ENCODE peak calls at places on chromosomes 3 and 15, in six cellular contexts. E is naive thymus-derived CD4-positive, alpha-beta T cell; Z is OCI-LY7; F is adipocyte; B is mammary epithelial cell; N is sigmoid colon. U is an unnamed sample. For H3K4me1, the result is how much of the 10 kb centered on the place peaks cover.

GRCh38 chr15:27851811-27852210 is 247.3 kb downstream of the OCA2 start:
- DNase-seq in N (no peak), Z (no peak), E (no peak), F (no peak), B (no peak), U (no peak)

GRCh38 chr15:47781527-47781926 is 64.2 kb downstream of the SEMA6D start:
- DNase-seq in B (no peak), E (no peak), Z (no peak), N (no peak), F (no peak), U (no peak)

GRCh38 chr15:78003539-78004008 is 73.9 kb downstream of the TBC1D2B start:
- DNase-seq in N (peak), Z (no peak), B (no peak), E (no peak), F (no peak), U (no peak)

GRCh38 chr3:13866406-13866965 is 13.4 kb downstream of the WNT7A start:
- DNase-seq in Z (no peak), F (no peak), B (no peak), N (no peak), E (peak), U (no peak)

GRCh38 chr3:4320453-4320852 is 17.3 kb downstream of the SETMAR start:
- DNase-seq in N (no peak), F (no peak), E (no peak), B (no peak), Z (no peak), U (no peak)

GRCh38 chr3:15345051-15345607 is 12.7 kb upstream of the SH3BP5 start:
- DNase-seq in N (no peak), F (no peak), E (no peak), B (no peak), Z (peak), U (no peak)

GRCh38 chr3:69784854-69785523 is 45.7 kb downstream of the MITF start:
- DNase-seq in Z (no peak), E (no peak), N (peak), B (peak), F (peak), U (peak)

GRCh38 chr15:78949461-78949860 is 4.6 kb upstream of the CTSH start:
- DNase-seq in Z (no peak), N (no peak), F (no peak), E (no peak), B (peak), U (no peak)

GRCh38 chr3:52234516-52235447 is 4.2 kb downstream of the TWF2 start:
- DNase-seq in E (no peak), B (no peak), N (no peak), Z (no peak), F (no peak), U (no peak)

GRCh38 chr3:52237006-52237658 is 1.8 kb downstream of the TWF2 start:
- DNase-seq in N (no peak), E (no peak), B (peak), Z (no peak), F (no peak), U (no peak)

GRCh38 chr3:52238193-52238760 is 681 bp downstream of the TWF2 start:
- DNase-seq in Z (no peak), E (no peak), N (no peak), F (peak), B (no peak), U (peak)

GRCh38 chr3:52237659-52238172 is 1.2 kb downstream of the TWF2 start:
- DNase-seq in F (peak), Z (no peak), N (peak), B (peak), E (no peak), U (peak)

GRCh38 chr3:52236424-52236886 is 2.5 kb downstream of the TWF2 start:
- DNase-seq in F (no peak), B (no peak), Z (no peak), E (no peak), N (no peak), U (no peak)
- H3K4me3 ChIP-seq in F (peak), B (no peak), Z (no peak), E (no peak), N (no peak), U (no peak)

DNA sequence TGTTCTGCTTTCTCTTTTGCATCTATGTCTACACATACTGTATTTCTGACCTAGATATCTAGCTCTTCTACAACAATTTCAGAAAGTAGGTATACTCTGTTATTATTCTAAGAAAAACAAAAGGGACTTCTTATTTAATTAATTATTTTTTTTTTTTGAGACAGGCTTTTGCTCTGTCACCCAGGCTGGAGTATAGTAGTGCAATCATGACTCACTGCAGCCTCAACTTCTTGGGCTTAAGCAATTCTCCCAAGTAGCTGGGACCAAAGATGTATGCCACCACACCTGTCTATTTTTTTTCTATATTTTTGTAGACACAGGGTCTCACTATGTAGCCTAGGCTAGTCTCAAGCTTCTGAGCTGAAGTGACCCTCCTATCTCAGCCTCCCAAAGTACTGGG is 130.6 kb downstream of the MBNL1 start:
- DNase-seq in N (no peak), F (peak), Z (no peak), E (no peak), B (peak), U (peak)
- H3K4me1 ChIP-seq in N (half or more), F (half or more), Z (under half), E (under half), B (under half), U (half or more)

GRCh38 chr3:64393193-64393592 is 167.9 kb upstream of the PRICKLE2 start:
- DNase-seq in Z (no peak), F (no peak), N (no peak), B (no peak), E (no peak), U (no peak)
- H3K4me3 ChIP-seq in Z (no peak), F (no peak), N (no peak), B (no peak), E (no peak), U (no peak)

DNA sequence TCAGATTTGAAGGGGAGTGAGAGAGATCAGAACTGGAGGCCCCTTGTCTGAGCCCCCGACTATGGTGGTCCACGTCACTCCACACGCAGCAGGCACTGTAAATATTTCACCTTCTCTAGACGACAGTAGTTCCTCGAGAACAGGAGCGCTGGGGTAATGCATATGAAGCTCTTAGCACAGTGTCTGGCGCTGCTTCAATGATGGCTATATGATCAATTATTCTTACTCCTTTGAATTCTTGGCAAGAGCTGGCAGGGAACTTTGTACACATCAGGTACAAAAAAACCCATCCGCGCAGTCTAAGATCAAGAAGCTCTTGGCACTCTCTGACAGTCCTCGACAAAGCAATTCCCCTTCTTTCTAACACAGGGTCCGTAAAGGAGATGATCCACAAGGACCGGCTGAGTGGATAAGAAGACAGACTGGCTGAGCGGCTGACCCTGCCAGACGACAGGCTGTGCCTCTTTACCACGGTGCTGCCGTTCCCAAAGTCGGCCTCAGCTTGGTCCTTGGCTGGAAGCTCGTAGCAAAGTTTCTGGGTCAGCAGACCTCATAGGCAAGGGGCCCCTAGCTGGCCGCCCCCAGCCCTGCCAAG is 475 bp upstream of the NRROS start:
- DNase-seq in E (peak), N (no peak), Z (no peak), F (no peak), B (no peak), U (no peak)
- H3K4me1 ChIP-seq in E (under half), N (under half), Z (half or more), F (under half), B (under half), U (under half)

DNA sequence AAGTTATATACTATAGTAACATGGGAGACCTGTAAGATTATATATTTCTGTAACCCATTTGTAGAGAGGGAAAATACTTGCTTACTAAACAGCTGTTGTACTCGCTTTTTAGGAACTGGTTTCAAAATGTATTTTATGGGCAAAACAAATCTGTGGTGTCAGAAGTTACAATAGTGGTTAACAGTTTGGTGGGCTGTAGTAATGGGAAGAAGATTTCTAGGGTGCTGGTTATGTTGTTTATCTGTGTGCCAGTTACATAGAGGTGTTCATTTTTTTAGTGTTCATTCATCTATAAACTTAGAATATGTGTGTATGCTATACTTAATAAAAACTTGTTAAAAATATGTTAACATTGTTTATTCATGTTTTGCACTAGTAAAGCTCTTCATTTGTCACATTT is 42.1 kb downstream of the RNF111 start:
- DNase-seq in E (no peak), Z (no peak), N (no peak), F (no peak), B (no peak), U (no peak)
- H3K4me3 ChIP-seq in E (no peak), Z (no peak), N (no peak), F (no peak), B (no peak), U (no peak)

U was measured in A549.